ENCODE peak calls at places on chromosomes 16 and 17, in four cellular contexts. S, Z, A and Y are unnamed samples.

GRCh38 chr17:3740611-3741073 is 16.9 kb downstream of the HASPIN start:
- DNase-seq in S (no peak), Z (no peak), A (no peak), Y (no peak)

GRCh38 chr17:59786536-59787319 is 79.3 kb downstream of the VMP1 start:
- DNase-seq in S (peak), Z (peak), A (peak), Y (peak)

GRCh38 chr16:81401035-81401950 is 43.3 kb upstream of the CMIP start:
- DNase-seq in S (peak), Z (no peak), A (no peak), Y (peak)

GRCh38 chr17:52134641-52135040 is 23.9 kb downstream of the CA10 start:
- DNase-seq in S (peak), Z (no peak), A (no peak), Y (no peak)

GRCh38 chr17:65749479-65749878 is 188.0 kb upstream of the AXIN2 start:
- DNase-seq in S (peak), Z (no peak), A (no peak), Y (peak)

GRCh38 chr16:79535130-79535529 is 65.4 kb downstream of the MAF start:
- DNase-seq in S (no peak), Z (no peak), A (no peak), Y (no peak)

GRCh38 chr16:55120408-55120807 is 189.7 kb downstream of the IRX5 start:
- DNase-seq in S (no peak), Z (no peak), A (no peak), Y (no peak)

GRCh38 chr17:62800580-62800979 is 7.5 kb downstream of the MARCHF10 start:
- DNase-seq in S (peak), Z (no peak), A (no peak), Y (no peak)

GRCh38 chr17:27466376-27466747 is 10.1 kb downstream of the KSR1 start:
- DNase-seq in S (no peak), Z (no peak), A (no peak), Y (no peak)